ENCODE peak calls at places on chromosome 2, in ten cellular contexts. One of them, this sample, is unnamed.

GRCh38 chr2:214801068-214801467 is 8.4 kb downstream of the BARD1 start:
- DNase-seq in mammary epithelial cell: no peak
- DNase-seq in fibroblast of lung: no peak
- DNase-seq in bronchial epithelial cell: no peak
- DNase-seq in lower leg skin: no peak
- DNase-seq in GM06990: no peak
- DNase-seq in lung: no peak
- DNase-seq in uterus: no peak
- DNase-seq in thyroid gland: no peak
- DNase-seq in AG04449: no peak
- DNase-seq in this sample: no peak

GRCh38 chr2:209721497-209721896 is 50.1 kb upstream of the UNC80 start:
- DNase-seq in mammary epithelial cell: peak
- DNase-seq in fibroblast of lung: peak
- DNase-seq in bronchial epithelial cell: peak
- DNase-seq in lower leg skin: no peak
- DNase-seq in GM06990: no peak
- DNase-seq in lung: no peak
- DNase-seq in uterus: no peak
- DNase-seq in thyroid gland: no peak
- DNase-seq in AG04449: peak
- DNase-seq in this sample: no peak

GRCh38 chr2:126627623-126628022 is 28.3 kb upstream of the GYPC start:
- DNase-seq in mammary epithelial cell: no peak
- DNase-seq in fibroblast of lung: no peak
- DNase-seq in bronchial epithelial cell: no peak
- DNase-seq in lower leg skin: no peak
- DNase-seq in GM06990: no peak
- DNase-seq in lung: no peak
- DNase-seq in uterus: no peak
- DNase-seq in thyroid gland: no peak
- DNase-seq in AG04449: no peak
- DNase-seq in this sample: no peak

GRCh38 chr2:119178811-119179601 is 20.5 kb upstream of the C1QL2 start:
- DNase-seq in mammary epithelial cell: peak
- DNase-seq in fibroblast of lung: peak
- DNase-seq in bronchial epithelial cell: peak
- DNase-seq in lower leg skin: no peak
- DNase-seq in GM06990: no peak
- DNase-seq in lung: peak
- DNase-seq in uterus: no peak
- DNase-seq in thyroid gland: no peak
- DNase-seq in AG04449: no peak
- DNase-seq in this sample: no peak

GRCh38 chr2:100470898-100471514 is 724 bp downstream of the NMS start:
- DNase-seq in mammary epithelial cell: peak
- DNase-seq in fibroblast of lung: peak
- DNase-seq in bronchial epithelial cell: no peak
- DNase-seq in lower leg skin: no peak
- DNase-seq in GM06990: no peak
- DNase-seq in lung: no peak
- DNase-seq in uterus: no peak
- DNase-seq in thyroid gland: peak
- DNase-seq in AG04449: no peak
- DNase-seq in this sample: no peak

GRCh38 chr2:200042944-200043343 is 87.6 kb downstream of the MAIP1 start:
- DNase-seq in mammary epithelial cell: peak
- DNase-seq in fibroblast of lung: peak
- DNase-seq in bronchial epithelial cell: peak
- DNase-seq in lower leg skin: no peak
- DNase-seq in GM06990: no peak
- DNase-seq in lung: no peak
- DNase-seq in uterus: no peak
- DNase-seq in thyroid gland: no peak
- DNase-seq in AG04449: no peak
- DNase-seq in this sample: no peak

GRCh38 chr2:126863336-126864015 is 35.2 kb upstream of the TEX51 start:
- DNase-seq in mammary epithelial cell: no peak
- DNase-seq in fibroblast of lung: no peak
- DNase-seq in bronchial epithelial cell: no peak
- DNase-seq in lower leg skin: no peak
- DNase-seq in GM06990: no peak
- DNase-seq in lung: peak
- DNase-seq in uterus: no peak
- DNase-seq in thyroid gland: no peak
- DNase-seq in AG04449: no peak
- DNase-seq in this sample: no peak

GRCh38 chr2:29718326-29718725 is 203.1 kb downstream of the ALK start:
- DNase-seq in mammary epithelial cell: no peak
- DNase-seq in fibroblast of lung: no peak
- DNase-seq in bronchial epithelial cell: no peak
- DNase-seq in lower leg skin: no peak
- DNase-seq in GM06990: no peak
- DNase-seq in lung: no peak
- DNase-seq in uterus: no peak
- DNase-seq in thyroid gland: no peak
- DNase-seq in AG04449: no peak
- DNase-seq in this sample: no peak

GRCh38 chr2:145006957-145007672 is 487.2 kb upstream of the ZEB2 start:
- DNase-seq in mammary epithelial cell: peak
- DNase-seq in fibroblast of lung: peak
- DNase-seq in bronchial epithelial cell: peak
- DNase-seq in lower leg skin: peak
- DNase-seq in GM06990: no peak
- DNase-seq in lung: peak
- DNase-seq in uterus: no peak
- DNase-seq in thyroid gland: peak
- DNase-seq in AG04449: peak
- DNase-seq in this sample: peak

GRCh38 chr2:105337122-105338019 is at the start of gene C2orf49:
- DNase-seq in mammary epithelial cell: peak
- DNase-seq in fibroblast of lung: peak
- DNase-seq in bronchial epithelial cell: peak
- DNase-seq in lower leg skin: peak
- DNase-seq in GM06990: peak
- DNase-seq in lung: peak
- DNase-seq in uterus: peak
- DNase-seq in thyroid gland: peak
- DNase-seq in AG04449: no peak
- DNase-seq in this sample: peak

GRCh38 chr2:217060516-217060915 is 200.7 kb upstream of the TNP1 start:
- DNase-seq in mammary epithelial cell: no peak
- DNase-seq in fibroblast of lung: no peak
- DNase-seq in bronchial epithelial cell: no peak
- DNase-seq in lower leg skin: no peak
- DNase-seq in GM06990: no peak
- DNase-seq in lung: no peak
- DNase-seq in uterus: no peak
- DNase-seq in thyroid gland: no peak
- DNase-seq in AG04449: no peak
- DNase-seq in this sample: no peak

GRCh38 chr2:162608901-162609300 is 229.7 kb downstream of the KCNH7 start:
- DNase-seq in mammary epithelial cell: no peak
- DNase-seq in fibroblast of lung: no peak
- DNase-seq in bronchial epithelial cell: no peak
- DNase-seq in lower leg skin: no peak
- DNase-seq in GM06990: no peak
- DNase-seq in lung: no peak
- DNase-seq in uterus: no peak
- DNase-seq in thyroid gland: no peak
- DNase-seq in AG04449: no peak
- DNase-seq in this sample: no peak

GRCh38 chr2:27954771-27955384 is 64.3 kb downstream of the BABAM2 start:
- DNase-seq in mammary epithelial cell: peak
- DNase-seq in fibroblast of lung: peak
- DNase-seq in bronchial epithelial cell: peak
- DNase-seq in lower leg skin: peak
- DNase-seq in GM06990: peak
- DNase-seq in lung: peak
- DNase-seq in uterus: peak
- DNase-seq in thyroid gland: peak
- DNase-seq in AG04449: peak
- DNase-seq in this sample: no peak

GRCh38 chr2:24824071-24824588 is 30.9 kb downstream of the CENPO start:
- DNase-seq in mammary epithelial cell: no peak
- DNase-seq in fibroblast of lung: no peak
- DNase-seq in bronchial epithelial cell: no peak
- DNase-seq in lower leg skin: no peak
- DNase-seq in GM06990: no peak
- DNase-seq in lung: no peak
- DNase-seq in uterus: peak
- DNase-seq in thyroid gland: no peak
- DNase-seq in AG04449: no peak
- DNase-seq in this sample: peak

DNA sequence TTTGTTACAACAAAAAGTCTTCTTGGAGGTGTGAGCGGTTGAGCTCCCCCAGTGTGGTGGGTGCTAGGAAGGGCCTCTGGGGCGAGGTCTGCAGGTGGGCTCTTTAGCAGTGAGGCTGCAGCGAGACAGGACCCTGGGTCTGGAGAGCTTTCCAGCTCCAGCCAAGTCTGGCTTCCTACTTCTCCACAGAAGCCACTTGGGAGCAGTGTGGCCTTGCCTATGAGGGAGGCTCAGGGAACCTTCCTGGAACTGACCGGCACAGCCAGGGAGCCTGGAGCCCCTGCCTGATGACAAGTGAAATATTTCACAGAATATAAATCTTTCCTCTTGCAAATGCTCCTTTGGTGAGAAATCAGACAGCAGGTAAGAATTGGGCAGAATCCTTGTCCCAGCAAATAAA is 289.6 kb upstream of the SPRED2 start:
- DNase-seq in mammary epithelial cell: peak
- DNase-seq in fibroblast of lung: peak
- DNase-seq in bronchial epithelial cell: peak
- DNase-seq in lower leg skin: no peak
- DNase-seq in GM06990: no peak
- DNase-seq in lung: peak
- DNase-seq in uterus: peak
- DNase-seq in thyroid gland: peak
- DNase-seq in AG04449: no peak
- DNase-seq in this sample: no peak
- TF ChIP-seq CTCF in mammary epithelial cell: no peak
- TF ChIP-seq CTCF in fibroblast of lung: peak
- TF ChIP-seq CTCF in bronchial epithelial cell: peak
- TF ChIP-seq CTCF in lower leg skin: no peak
- TF ChIP-seq CTCF in GM06990: no peak
- TF ChIP-seq CTCF in lung: no peak
- TF ChIP-seq CTCF in uterus: peak
- TF ChIP-seq CTCF in thyroid gland: peak
- TF ChIP-seq CTCF in AG04449: peak
- TF ChIP-seq CTCF in this sample: peak

DNA sequence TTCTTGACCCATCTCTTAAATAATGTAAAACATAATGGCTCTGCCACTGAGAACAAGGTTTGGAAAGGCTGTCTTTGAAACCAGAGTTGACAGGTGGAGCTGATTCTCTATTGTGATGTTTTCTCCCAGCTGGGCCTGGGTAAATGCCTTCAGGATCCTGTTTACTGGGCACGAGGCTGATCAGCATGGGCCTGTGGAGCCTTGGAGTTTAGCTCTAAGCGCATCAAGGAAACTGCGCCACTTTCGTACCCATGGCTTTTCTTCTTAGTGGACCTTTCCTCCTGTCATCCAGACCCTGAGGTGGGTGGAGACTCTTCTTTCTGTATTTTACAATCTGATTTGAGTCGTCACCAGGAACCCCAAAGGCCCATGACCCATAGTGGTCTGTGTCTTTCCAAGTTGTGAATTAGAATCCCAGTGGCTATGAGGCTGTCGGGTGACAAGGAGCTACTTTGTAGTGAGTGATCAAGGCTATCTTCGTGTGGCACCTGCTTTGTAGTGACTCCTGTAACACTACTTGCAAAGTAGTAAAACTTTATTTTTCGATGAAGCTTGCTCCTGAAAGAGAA is 123.1 kb downstream of the LPIN1 start:
- DNase-seq in mammary epithelial cell: no peak
- DNase-seq in fibroblast of lung: no peak
- DNase-seq in bronchial epithelial cell: no peak
- DNase-seq in lower leg skin: peak
- DNase-seq in GM06990: no peak
- DNase-seq in lung: peak
- DNase-seq in uterus: no peak
- DNase-seq in thyroid gland: no peak
- DNase-seq in AG04449: no peak
- DNase-seq in this sample: peak
- TF ChIP-seq CTCF in mammary epithelial cell: no peak
- TF ChIP-seq CTCF in fibroblast of lung: no peak
- TF ChIP-seq CTCF in bronchial epithelial cell: no peak
- TF ChIP-seq CTCF in lower leg skin: no peak
- TF ChIP-seq CTCF in GM06990: no peak
- TF ChIP-seq CTCF in lung: no peak
- TF ChIP-seq CTCF in uterus: no peak
- TF ChIP-seq CTCF in thyroid gland: no peak
- TF ChIP-seq CTCF in AG04449: no peak
- TF ChIP-seq CTCF in this sample: no peak

GRCh38 chr2:185279999-185280398 is 458.6 kb upstream of the FSIP2 start:
- DNase-seq in mammary epithelial cell: peak
- DNase-seq in fibroblast of lung: peak
- DNase-seq in bronchial epithelial cell: peak
- DNase-seq in lower leg skin: no peak
- DNase-seq in GM06990: no peak
- DNase-seq in lung: no peak
- DNase-seq in uterus: no peak
- DNase-seq in thyroid gland: no peak
- DNase-seq in AG04449: no peak
- DNase-seq in this sample: no peak
- TF ChIP-seq CTCF in mammary epithelial cell: peak
- TF ChIP-seq CTCF in fibroblast of lung: peak
- TF ChIP-seq CTCF in bronchial epithelial cell: peak
- TF ChIP-seq CTCF in lower leg skin: no peak
- TF ChIP-seq CTCF in GM06990: peak
- TF ChIP-seq CTCF in lung: no peak
- TF ChIP-seq CTCF in uterus: no peak
- TF ChIP-seq CTCF in thyroid gland: peak
- TF ChIP-seq CTCF in AG04449: no peak
- TF ChIP-seq CTCF in this sample: peak

DNA sequence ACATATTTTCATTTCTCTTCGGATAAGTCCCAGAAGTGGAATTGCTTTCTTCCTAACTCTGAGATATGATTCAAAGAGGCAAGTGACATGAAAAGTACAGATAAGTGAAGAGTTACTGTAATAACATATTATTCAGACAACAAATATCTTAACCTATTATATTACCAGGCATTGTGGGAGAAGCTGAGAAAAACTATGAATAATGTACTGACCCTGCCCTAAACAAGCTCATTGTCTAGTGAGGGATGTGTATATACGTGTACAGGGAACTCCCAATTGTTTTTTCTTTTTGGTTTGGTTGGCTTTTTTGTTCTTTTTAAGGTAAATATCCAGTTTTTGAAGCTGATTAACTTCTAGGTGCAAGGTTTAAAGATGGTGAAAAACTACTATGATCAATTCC is 26.5 kb downstream of the NCKAP1 start:
- DNase-seq in mammary epithelial cell: no peak
- DNase-seq in fibroblast of lung: no peak
- DNase-seq in bronchial epithelial cell: peak
- DNase-seq in lower leg skin: no peak
- DNase-seq in GM06990: no peak
- DNase-seq in lung: no peak
- DNase-seq in uterus: no peak
- DNase-seq in thyroid gland: no peak
- DNase-seq in AG04449: no peak
- DNase-seq in this sample: no peak
- TF ChIP-seq CTCF in mammary epithelial cell: no peak
- TF ChIP-seq CTCF in fibroblast of lung: no peak
- TF ChIP-seq CTCF in bronchial epithelial cell: no peak
- TF ChIP-seq CTCF in lower leg skin: no peak
- TF ChIP-seq CTCF in GM06990: no peak
- TF ChIP-seq CTCF in lung: no peak
- TF ChIP-seq CTCF in uterus: no peak
- TF ChIP-seq CTCF in thyroid gland: no peak
- TF ChIP-seq CTCF in AG04449: no peak
- TF ChIP-seq CTCF in this sample: no peak

GRCh38 chr2:150548527-150548926 is 61.1 kb upstream of the RND3 start:
- DNase-seq in mammary epithelial cell: no peak
- DNase-seq in fibroblast of lung: peak
- DNase-seq in bronchial epithelial cell: no peak
- DNase-seq in lower leg skin: no peak
- DNase-seq in GM06990: no peak
- DNase-seq in lung: no peak
- DNase-seq in uterus: no peak
- DNase-seq in thyroid gland: no peak
- DNase-seq in AG04449: no peak
- DNase-seq in this sample: no peak
- TF ChIP-seq CTCF in mammary epithelial cell: peak
- TF ChIP-seq CTCF in fibroblast of lung: peak
- TF ChIP-seq CTCF in bronchial epithelial cell: peak
- TF ChIP-seq CTCF in lower leg skin: no peak
- TF ChIP-seq CTCF in GM06990: peak
- TF ChIP-seq CTCF in lung: no peak
- TF ChIP-seq CTCF in uterus: no peak
- TF ChIP-seq CTCF in thyroid gland: no peak
- TF ChIP-seq CTCF in AG04449: peak
- TF ChIP-seq CTCF in this sample: peak